ENCODE peak calls at places on chromosomes 3 and 15, in nine cellular contexts. P, B, U, G, K, W, I, J and E are unnamed samples.

GRCh38 chr3:178392553-178392952 is 143.7 kb upstream of the KCNMB2 start:
- DNase-seq in P (peak; percentile 82), B (no peak), U (no peak), G (no peak), K (no peak), W (peak; percentile 22), I (no peak), J (no peak), E (no peak)

GRCh38 chr3:194133661-194134230 is 2.2 kb upstream of the HES1 start:
- DNase-seq in P (peak; percentile 79), B (no peak), U (peak; percentile 29), G (peak; percentile 71), K (no peak), W (no peak), I (no peak), J (peak; percentile 47), E (peak; percentile 87)

GRCh38 chr3:114809668-114810413 is 337.2 kb downstream of the ZBTB20 start:
- DNase-seq in P (peak; percentile 93), B (peak; percentile 84), U (no peak), G (no peak), K (no peak), W (no peak), I (peak; percentile 3), J (peak; percentile 19), E (peak; percentile 8)

GRCh38 chr15:91795281-91795680 is 58.2 kb upstream of the SLCO3A1 start:
- DNase-seq in P (no peak), B (no peak), U (no peak), G (no peak), K (no peak), W (no peak), I (no peak), J (no peak), E (no peak)

GRCh38 chr3:118683636-118684035 is 351.0 kb downstream of the IGSF11 start:
- DNase-seq in P (no peak), B (no peak), U (no peak), G (no peak), K (no peak), W (no peak), I (no peak), J (no peak), E (no peak)

GRCh38 chr3:48478631-48479555 is 25.1 kb downstream of the SHISA5 start:
- DNase-seq in P (no peak), B (peak; percentile 55), U (peak; percentile 80), G (no peak), K (no peak), W (no peak), I (no peak), J (no peak), E (peak; percentile 23)

GRCh38 chr3:14262212-14262611 is 83.6 kb downstream of the LSM3 start:
- DNase-seq in P (no peak), B (no peak), U (no peak), G (no peak), K (no peak), W (no peak), I (no peak), J (no peak), E (no peak)

GRCh38 chr15:92959219-92959618 is 59.1 kb downstream of the CHD2 start:
- DNase-seq in P (no peak), B (no peak), U (no peak), G (no peak), K (no peak), W (no peak), I (no peak), J (no peak), E (no peak)

GRCh38 chr15:65804252-65804931 is 12.3 kb upstream of the DENND4A start:
- DNase-seq in P (peak; percentile 92), B (no peak), U (no peak), G (no peak), K (no peak), W (no peak), I (no peak), J (no peak), E (peak; percentile 91)

GRCh38 chr3:64917914-64918313 is 230.1 kb upstream of the ADAMTS9 start:
- DNase-seq in P (no peak), B (no peak), U (no peak), G (no peak), K (no peak), W (no peak), I (no peak), J (no peak), E (no peak)

GRCh38 chr3:162337630-162338029 is 841.0 kb downstream of the OTOL1 start:
- DNase-seq in P (peak; percentile 91), B (no peak), U (no peak), G (no peak), K (no peak), W (no peak), I (no peak), J (no peak), E (no peak)

GRCh38 chr15:90336705-90337141 is 15.4 kb upstream of the ZNF774 start:
- DNase-seq in P (peak; percentile 40), B (peak; percentile 17), U (peak; percentile 45), G (no peak), K (peak; percentile 4), W (no peak), I (no peak), J (no peak), E (no peak)

GRCh38 chr3:7518471-7518870 is 657.6 kb downstream of the GRM7 start:
- DNase-seq in P (peak; percentile 70), B (no peak), U (no peak), G (no peak), K (no peak), W (peak; percentile 44), I (no peak), J (no peak), E (no peak)

GRCh38 chr3:158810823-158811425 is 9.1 kb downstream of the MFSD1 start:
- DNase-seq in P (no peak), B (no peak), U (no peak), G (no peak), K (no peak), W (no peak), I (no peak), J (no peak), E (no peak)

GRCh38 chr15:81008312-81008711 is 7.6 kb downstream of the TLNRD1 start:
- DNase-seq in P (no peak), B (no peak), U (no peak), G (no peak), K (no peak), W (no peak), I (no peak), J (peak; percentile 10), E (no peak)

GRCh38 chr3:114144909-114145688 is 33.8 kb downstream of the DRD3 start:
- DNase-seq in P (peak; percentile 95), B (peak; percentile 28), U (no peak), G (no peak), K (no peak), W (peak; percentile 32), I (no peak), J (peak; percentile 82), E (no peak)

GRCh38 chr3:66884659-66885058 is 113.4 kb upstream of the KBTBD8 start:
- DNase-seq in P (peak; percentile 1), B (no peak), U (no peak), G (no peak), K (no peak), W (no peak), I (no peak), J (no peak), E (no peak)

GRCh38 chr15:99584081-99584600 is 18.4 kb downstream of the MEF2A start:
- DNase-seq in P (no peak), B (no peak), U (no peak), G (no peak), K (no peak), W (no peak), I (no peak), J (no peak), E (no peak)

GRCh38 chr3:127395663-127396320 is 107.9 kb upstream of the PRR20G start:
- DNase-seq in P (peak; percentile 8), B (no peak), U (no peak), G (no peak), K (no peak), W (no peak), I (no peak), J (no peak), E (no peak)

GRCh38 chr3:56783644-56784451 is 17.9 kb downstream of the ARHGEF3 start:
- DNase-seq in P (peak; percentile 85), B (peak; percentile 95), U (peak; percentile 84), G (no peak), K (no peak), W (no peak), I (no peak), J (peak; percentile 15), E (peak; percentile 77)

GRCh38 chr3:194715022-194715800 is 29.5 kb downstream of the FAM43A start:
- DNase-seq in P (peak; percentile 45), B (no peak), U (no peak), G (no peak), K (no peak), W (peak; percentile 70), I (no peak), J (no peak), E (no peak)

GRCh38 chr3:60967141-60967540 is 284.1 kb downstream of the FHIT start:
- DNase-seq in P (no peak), B (no peak), U (no peak), G (no peak), K (no peak), W (no peak), I (no peak), J (no peak), E (peak; percentile 82)

GRCh38 chr3:176867681-176868663 is 329.3 kb downstream of the TBL1XR1 start:
- DNase-seq in P (no peak), B (peak; percentile 46), U (no peak), G (no peak), K (no peak), W (no peak), I (no peak), J (peak; percentile 25), E (no peak)

GRCh38 chr15:43763819-43764446 is 12.8 kb downstream of the ELL3 start:
- DNase-seq in P (peak; percentile 21), B (no peak), U (no peak), G (no peak), K (no peak), W (no peak), I (no peak), J (no peak), E (no peak)

GRCh38 chr3:154795582-154795981 is 284.5 kb upstream of the MME start:
- DNase-seq in P (peak; percentile 94), B (no peak), U (no peak), G (no peak), K (no peak), W (no peak), I (no peak), J (peak; percentile 96), E (no peak)

GRCh38 chr15:80423215-80423614 is 19.0 kb downstream of the ARNT2 start:
- DNase-seq in P (peak; percentile 56), B (no peak), U (no peak), G (no peak), K (no peak), W (no peak), I (no peak), J (no peak), E (no peak)

GRCh38 chr3:89795506-89795905 is 688.1 kb downstream of the EPHA3 start:
- DNase-seq in P (no peak), B (no peak), U (no peak), G (no peak), K (no peak), W (no peak), I (no peak), J (no peak), E (no peak)

GRCh38 chr15:78895411-78895810 is 22.7 kb downstream of the MORF4L1 start:
- DNase-seq in P (no peak), B (no peak), U (no peak), G (no peak), K (no peak), W (no peak), I (no peak), J (no peak), E (no peak)

GRCh38 chr15:90266061-90266431 is 574 bp downstream of the NGRN start:
- DNase-seq in P (peak; percentile 20), B (peak; percentile 45), U (peak; percentile 66), G (peak; percentile 47), K (peak; percentile 35), W (no peak), I (peak; percentile 37), J (peak; percentile 21), E (no peak)

GRCh38 chr3:197376020-197376419 is 77.6 kb upstream of the DLG1 start:
- DNase-seq in P (no peak), B (no peak), U (no peak), G (peak; percentile 34), K (no peak), W (no peak), I (no peak), J (peak; percentile 32), E (no peak)

GRCh38 chr15:38085104-38085503 is 150.7 kb downstream of the TMCO5A start:
- DNase-seq in P (no peak), B (peak; percentile 70), U (no peak), G (no peak), K (no peak), W (no peak), I (no peak), J (no peak), E (no peak)